ENCODE peak calls at places on chromosomes 5 and 9, in four cellular contexts. One of them, this sample, is unnamed.

GRCh38 chr5:107418071-107418470 is 252.7 kb downstream of the EFNA5 start:
- DNase-seq in GM12878: no peak
- DNase-seq in K562: no peak
- DNase-seq in HepG2: no peak
- DNase-seq in this sample: no peak

GRCh38 chr9:36398745-36399144 is 1.3 kb downstream of the RNF38 start:
- DNase-seq in HepG2: no peak
- DNase-seq in K562: no peak
- DNase-seq in GM12878: no peak
- DNase-seq in this sample: no peak

GRCh38 chr5:366541-367357 is 45.2 kb downstream of the AHRR start:
- DNase-seq in K562: no peak
- DNase-seq in HepG2: no peak
- DNase-seq in GM12878: no peak
- DNase-seq in this sample: no peak

GRCh38 chr9:92001244-92001643 is 51.2 kb upstream of the ROR2 start:
- DNase-seq in GM12878: no peak
- DNase-seq in HepG2: no peak
- DNase-seq in K562: no peak
- DNase-seq in this sample: no peak

GRCh38 chr5:157926171-157926671 is 67.3 kb upstream of the CLINT1 start:
- DNase-seq in GM12878: no peak
- DNase-seq in HepG2: peak; percentile 15
- DNase-seq in K562: no peak
- DNase-seq in this sample: no peak

GRCh38 chr9:83330207-83331196 is 207.7 kb downstream of the FRMD3 start:
- DNase-seq in HepG2: peak; percentile 7
- DNase-seq in K562: no peak
- DNase-seq in GM12878: no peak
- DNase-seq in this sample: no peak

GRCh38 chr5:52269853-52270252 is 517.9 kb upstream of the ITGA1 start:
- DNase-seq in HepG2: no peak
- DNase-seq in GM12878: no peak
- DNase-seq in K562: no peak
- DNase-seq in this sample: no peak

GRCh38 chr5:115418788-115419187 is 122.3 kb upstream of the CCDC112 start:
- DNase-seq in HepG2: no peak
- DNase-seq in K562: no peak
- DNase-seq in GM12878: no peak
- DNase-seq in this sample: no peak

GRCh38 chr5:134242146-134242545 is 16.3 kb upstream of the PPP2CA start:
- DNase-seq in GM12878: no peak
- DNase-seq in HepG2: peak; percentile 67
- DNase-seq in K562: no peak
- DNase-seq in this sample: no peak

GRCh38 chr5:80238778-80239679 is 16.8 kb downstream of the SERINC5 start:
- DNase-seq in K562: no peak
- DNase-seq in HepG2: no peak
- DNase-seq in GM12878: no peak
- DNase-seq in this sample: no peak

GRCh38 chr5:123344819-123345426 is 78.3 kb downstream of the CEP120 start:
- DNase-seq in HepG2: peak; percentile 15
- DNase-seq in GM12878: no peak
- DNase-seq in K562: no peak
- DNase-seq in this sample: peak; percentile 33

GRCh38 chr5:166962470-166962869 is 1329.0 kb upstream of the WWC1 start:
- DNase-seq in GM12878: no peak
- DNase-seq in K562: no peak
- DNase-seq in HepG2: no peak
- DNase-seq in this sample: no peak
- TF ChIP-seq FOXM1 in GM12878: no peak
- TF ChIP-seq FOXM1 in K562: no peak
- TF ChIP-seq FOXM1 in HepG2: no peak
- TF ChIP-seq FOXM1 in this sample: no peak

GRCh38 chr5:168362097-168362885 is 70.8 kb downstream of the WWC1 start:
- DNase-seq in GM12878: no peak
- DNase-seq in HepG2: peak; percentile 97
- DNase-seq in K562: no peak
- DNase-seq in this sample: no peak
- TF ChIP-seq FOXK2 in GM12878: no peak
- TF ChIP-seq FOXK2 in HepG2: no peak
- TF ChIP-seq FOXK2 in K562: no peak
- TF ChIP-seq FOXK2 in this sample: no peak

GRCh38 chr5:175216991-175217390 is 227.0 kb downstream of the DRD1 start:
- DNase-seq in K562: no peak
- DNase-seq in GM12878: no peak
- DNase-seq in HepG2: no peak
- DNase-seq in this sample: no peak
- TF ChIP-seq FOXM1 in K562: no peak
- TF ChIP-seq FOXM1 in GM12878: no peak
- TF ChIP-seq FOXM1 in HepG2: no peak
- TF ChIP-seq FOXM1 in this sample: no peak

DNA sequence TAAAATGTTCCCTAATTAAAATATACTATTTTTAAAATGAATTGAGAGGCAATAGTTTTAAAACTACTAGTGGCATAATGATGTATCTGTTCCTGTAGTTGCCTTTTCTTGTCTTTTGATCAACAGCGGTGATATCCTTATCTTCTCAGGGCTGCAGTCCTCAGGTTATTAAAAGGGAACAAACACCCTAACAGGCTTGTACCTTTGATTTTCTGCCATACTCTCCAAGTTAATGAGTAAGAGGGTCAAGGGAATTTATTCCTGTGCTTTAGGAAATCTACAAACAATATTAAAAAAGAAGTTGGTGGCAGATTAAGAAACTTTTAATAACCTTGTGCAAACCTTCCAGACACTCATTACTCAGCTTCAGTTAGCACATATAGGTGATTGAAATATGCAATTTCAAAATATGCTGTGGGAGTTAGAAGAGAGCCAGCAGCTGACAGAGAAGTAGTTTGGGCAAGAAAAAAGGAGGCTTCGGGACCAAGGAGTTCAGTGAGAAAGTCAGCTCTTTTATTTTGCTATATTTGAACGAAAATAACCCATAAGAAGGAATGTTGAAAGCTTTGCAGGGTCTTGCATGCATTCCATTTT is 81.0 kb upstream of the TLE4 start:
- DNase-seq in HepG2: no peak
- DNase-seq in K562: no peak
- DNase-seq in GM12878: no peak
- DNase-seq in this sample: no peak
- TF ChIP-seq FOXK2 in HepG2: no peak
- TF ChIP-seq FOXK2 in K562: no peak
- TF ChIP-seq FOXK2 in GM12878: no peak
- TF ChIP-seq FOXK2 in this sample: no peak

GRCh38 chr5:73443725-73444498 is 4.7 kb downstream of the FOXD1 start:
- DNase-seq in GM12878: no peak
- DNase-seq in K562: no peak
- DNase-seq in HepG2: no peak
- DNase-seq in this sample: no peak

GRCh38 chr5:73447234-73448071 is 1.1 kb downstream of the FOXD1 start:
- DNase-seq in GM12878: no peak
- DNase-seq in K562: peak; percentile 63
- DNase-seq in HepG2: no peak
- DNase-seq in this sample: peak; percentile 20

GRCh38 chr5:73444499-73445432 is 3.8 kb downstream of the FOXD1 start:
- DNase-seq in K562: no peak
- DNase-seq in GM12878: no peak
- DNase-seq in HepG2: no peak
- DNase-seq in this sample: no peak

GRCh38 chr5:73446631-73447233 is 1.8 kb downstream of the FOXD1 start:
- DNase-seq in K562: no peak
- DNase-seq in HepG2: no peak
- DNase-seq in GM12878: no peak
- DNase-seq in this sample: no peak

GRCh38 chr5:73445708-73446630 is 2.6 kb downstream of the FOXD1 start:
- DNase-seq in GM12878: no peak
- DNase-seq in HepG2: no peak
- DNase-seq in K562: no peak
- DNase-seq in this sample: no peak
- TF ChIP-seq FOXM1 in GM12878: no peak
- TF ChIP-seq FOXM1 in HepG2: no peak
- TF ChIP-seq FOXM1 in K562: no peak
- TF ChIP-seq FOXM1 in this sample: no peak

GRCh38 chr5:53508125-53508524 is 27.7 kb downstream of the FST start:
- DNase-seq in GM12878: no peak
- DNase-seq in K562: no peak
- DNase-seq in HepG2: no peak
- DNase-seq in this sample: no peak
- TF ChIP-seq FOXK2 in GM12878: no peak
- TF ChIP-seq FOXK2 in K562: no peak
- TF ChIP-seq FOXK2 in HepG2: no peak
- TF ChIP-seq FOXK2 in this sample: no peak

GRCh38 chr9:77210116-77210515 is 32.8 kb downstream of the VPS13A start:
- DNase-seq in K562: no peak
- DNase-seq in GM12878: no peak
- DNase-seq in HepG2: peak; percentile 58
- DNase-seq in this sample: no peak
- TF ChIP-seq FOXM1 in K562: no peak
- TF ChIP-seq FOXM1 in GM12878: no peak
- TF ChIP-seq FOXM1 in HepG2: no peak
- TF ChIP-seq FOXM1 in this sample: no peak

GRCh38 chr5:132110930-132111329 is 37.3 kb downstream of the CSF2 start:
- DNase-seq in HepG2: no peak
- DNase-seq in GM12878: no peak
- DNase-seq in K562: no peak
- DNase-seq in this sample: no peak
- TF ChIP-seq FOXK2 in HepG2: no peak
- TF ChIP-seq FOXK2 in GM12878: no peak
- TF ChIP-seq FOXK2 in K562: no peak
- TF ChIP-seq FOXK2 in this sample: no peak

GRCh38 chr5:142654578-142655042 is 31.3 kb downstream of the FGF1 start:
- DNase-seq in HepG2: no peak
- DNase-seq in GM12878: no peak
- DNase-seq in K562: no peak
- DNase-seq in this sample: no peak
- TF ChIP-seq FOXM1 in HepG2: no peak
- TF ChIP-seq FOXM1 in GM12878: no peak
- TF ChIP-seq FOXM1 in K562: no peak
- TF ChIP-seq FOXM1 in this sample: no peak

This sample was measured in HEK293T.